ENCODE peak calls at places on chromosome 1, in six cellular contexts. X, L, N, O, E and U are unnamed samples.

GRCh38 chr1:119367332-119368124 is 1.1 kb upstream of the HAO2 start:
- DNase-seq in X (no peak), O (peak), E (no peak), L (no peak), N (no peak), U (peak)

GRCh38 chr1:201756411-201756810 is 72.5 kb upstream of the IPO9 start:
- DNase-seq in N (no peak), E (no peak), L (no peak), O (no peak), X (no peak), U (no peak)

GRCh38 chr1:201020040-201020591 is 3.4 kb downstream of the KIF21B start:
- DNase-seq in E (no peak), X (no peak), O (no peak), N (no peak), L (no peak), U (peak)

GRCh38 chr1:64019818-64020217 is 183.6 kb upstream of the UBE2U start:
- DNase-seq in E (no peak), O (no peak), N (no peak), X (no peak), L (peak), U (peak)

GRCh38 chr1:58443986-58444603 is 102.4 kb downstream of the OMA1 start:
- DNase-seq in O (no peak), X (no peak), L (no peak), E (no peak), N (no peak), U (no peak)

GRCh38 chr1:33121728-33122127 is 40.8 kb downstream of the AZIN2 start:
- DNase-seq in N (no peak), X (no peak), O (no peak), L (no peak), E (peak), U (no peak)

GRCh38 chr1:187498028-187498427 is 669.3 kb downstream of the PLA2G4A start:
- DNase-seq in E (no peak), X (no peak), N (no peak), L (no peak), O (no peak), U (no peak)

GRCh38 chr1:234544094-234544579 is 65.2 kb upstream of the TARBP1 start:
- DNase-seq in X (peak), O (peak), L (peak), N (no peak), E (no peak), U (no peak)

GRCh38 chr1:235136111-235136510 is 7.5 kb upstream of the TOMM20 start:
- DNase-seq in E (no peak), L (no peak), O (no peak), N (no peak), X (no peak), U (no peak)

GRCh38 chr1:67429528-67430357 is 459 bp downstream of the SERBP1 start:
- DNase-seq in N (peak), E (no peak), L (no peak), O (no peak), X (peak), U (peak)

GRCh38 chr1:7418442-7419080 is 352.5 kb upstream of the VAMP3 start:
- DNase-seq in O (no peak), N (no peak), E (peak), X (no peak), L (no peak), U (no peak)

GRCh38 chr1:27542463-27543273 is 52.7 kb upstream of the WASF2 start:
- DNase-seq in O (no peak), L (no peak), E (no peak), N (no peak), X (no peak), U (peak)

GRCh38 chr1:90557706-90558105 is 159.4 kb downstream of the BARHL2 start:
- DNase-seq in O (no peak), E (no peak), X (no peak), L (no peak), N (no peak), U (no peak)

GRCh38 chr1:211783897-211784296 is 46.7 kb downstream of the LPGAT1 start:
- DNase-seq in O (no peak), L (no peak), X (no peak), N (no peak), E (no peak), U (peak)

GRCh38 chr1:7420098-7420445 is 351.0 kb upstream of the VAMP3 start:
- DNase-seq in L (no peak), E (peak), X (no peak), O (no peak), N (no peak), U (no peak)

GRCh38 chr1:47262787-47263413 is 30.9 kb upstream of the TAL1 start:
- DNase-seq in E (no peak), X (peak), L (no peak), O (peak), N (no peak), U (peak)

GRCh38 chr1:240765732-240766363 is 153.9 kb upstream of the GREM2 start:
- DNase-seq in O (peak), N (no peak), E (no peak), X (no peak), L (peak), U (peak)

GRCh38 chr1:12172042-12172851 is 5.5 kb downstream of the TNFRSF1B start:
- DNase-seq in E (no peak), X (no peak), L (no peak), N (no peak), O (no peak), U (no peak)

GRCh38 chr1:20587639-20588017 is 1.3 kb upstream of the CDA start:
- DNase-seq in O (no peak), E (no peak), N (no peak), X (no peak), L (no peak), U (no peak)

GRCh38 chr1:62508187-62508758 is 71.4 kb downstream of the USP1 start:
- DNase-seq in E (no peak), L (no peak), O (peak), N (no peak), X (no peak), U (peak)

GRCh38 chr1:19597463-19598309 is 46.4 kb upstream of the NBL1 start:
- DNase-seq in X (peak), O (no peak), E (no peak), L (no peak), N (peak), U (peak)

GRCh38 chr1:192489748-192490147 is 85.8 kb upstream of the RGS1 start:
- DNase-seq in X (no peak), L (peak), E (no peak), N (no peak), O (peak), U (peak)

GRCh38 chr1:20634594-20635084 is 1.4 kb downstream of the PINK1 start:
- DNase-seq in X (no peak), O (no peak), E (no peak), N (no peak), L (no peak), U (peak)

GRCh38 chr1:74513901-74514300 is 1.5 kb upstream of the LRRC53 start:
- DNase-seq in E (no peak), O (no peak), N (no peak), X (no peak), L (no peak), U (no peak)

GRCh38 chr1:18342744-18343143 is 138.0 kb upstream of the KLHDC7A start:
- DNase-seq in N (no peak), L (no peak), O (no peak), X (no peak), E (no peak), U (no peak)

GRCh38 chr1:86636898-86637297 is 67.5 kb upstream of the SH3GLB1 start:
- DNase-seq in X (no peak), E (no peak), N (no peak), L (no peak), O (no peak), U (no peak)

GRCh38 chr1:231630558-231631205 is 4.1 kb downstream of the DISC1 start:
- DNase-seq in E (no peak), O (no peak), L (peak), N (no peak), X (no peak), U (no peak)

GRCh38 chr1:201562257-201562656 is 23.3 kb downstream of the NAV1 start:
- DNase-seq in L (peak), E (peak), N (no peak), X (no peak), O (peak), U (no peak)

GRCh38 chr1:41931578-41931977 is 12.9 kb upstream of the HIVEP3 start:
- DNase-seq in L (no peak), O (no peak), N (no peak), X (no peak), E (no peak), U (no peak)

GRCh38 chr1:76170522-76170921 is 96.0 kb downstream of the ST6GALNAC3 start:
- DNase-seq in O (no peak), N (no peak), L (no peak), X (no peak), E (no peak), U (no peak)

GRCh38 chr1:162087118-162087517 is 17.6 kb downstream of the NOS1AP start:
- DNase-seq in E (no peak), O (no peak), X (no peak), L (no peak), N (no peak), U (no peak)

GRCh38 chr1:151942882-151943281 is 33.6 kb upstream of the THEM4 start:
- DNase-seq in X (no peak), O (no peak), N (no peak), E (no peak), L (no peak), U (no peak)

GRCh38 chr1:212606734-212607205 is 1.8 kb upstream of the ATF3 start:
- DNase-seq in L (no peak), X (no peak), N (no peak), O (no peak), E (no peak), U (no peak)

GRCh38 chr1:211260161-211261107 is 1.3 kb downstream of the RCOR3 start:
- DNase-seq in L (no peak), E (peak), N (peak), O (peak), X (peak), U (peak)

GRCh38 chr1:177424746-177425145 is 254.0 kb downstream of the BRINP2 start:
- DNase-seq in X (no peak), E (no peak), L (no peak), O (no peak), N (no peak), U (no peak)

GRCh38 chr1:5706239-5706638 is 286.0 kb downstream of the NPHP4 start:
- DNase-seq in N (no peak), E (no peak), O (no peak), L (no peak), X (no peak), U (no peak)

GRCh38 chr1:52848423-52848822 is 5.9 kb downstream of the ZYG11A start:
- DNase-seq in L (no peak), O (no peak), X (no peak), N (no peak), E (no peak), U (no peak)